ENCODE peak calls at places on chromosomes 6 and 20, in nine cellular contexts. H is ovary; S is right cardiac atrium; I is hepatocyte; D is CD8-positive, alpha-beta memory T cell; X is uterus; Z is CD8-positive, alpha-beta T cell; F is kidney; P is neuronal stem cell. M is an unnamed sample.

GRCh38 chr20:32635764-32636163 is 38.0 kb downstream of the C20orf203 start:
- DNase-seq in H (no peak), S (no peak), I (no peak), D (no peak), X (no peak), Z (no peak), F (no peak), P (no peak), M (no peak)

GRCh38 chr6:126361832-126362231 is 21.9 kb downstream of the CENPW start:
- DNase-seq in H (no peak), S (no peak), I (no peak), D (no peak), X (no peak), Z (no peak), F (no peak), P (no peak), M (no peak)

GRCh38 chr6:8446391-8446790 is 11.0 kb upstream of the SLC35B3 start:
- DNase-seq in H (no peak), S (no peak), I (no peak), D (no peak), X (no peak), Z (no peak), F (no peak), P (no peak), M (no peak)

GRCh38 chr6:33204415-33205171 is at the start of gene HSD17B8:
- DNase-seq in H (peak; percentile 91), S (peak; percentile 98), I (peak; percentile 97), D (peak; percentile 94), X (peak; percentile 89), Z (peak; percentile 82), F (peak; percentile 98), P (peak; percentile 89), M (peak; percentile 97)

GRCh38 chr6:73282876-73283275 is 19.9 kb upstream of the KHDC1 start:
- DNase-seq in H (no peak), S (no peak), I (no peak), D (no peak), X (no peak), Z (no peak), F (no peak), P (no peak), M (no peak)

GRCh38 chr6:15431762-15432495 is 186.1 kb downstream of the JARID2 start:
- DNase-seq in H (no peak), S (peak; percentile 55), I (peak; percentile 38), D (no peak), X (no peak), Z (no peak), F (no peak), P (no peak), M (peak; percentile 67)

GRCh38 chr6:107272246-107272645 is 156.9 kb upstream of the BEND3 start:
- DNase-seq in H (no peak), S (no peak), I (no peak), D (no peak), X (no peak), Z (no peak), F (no peak), P (no peak), M (no peak)

GRCh38 chr6:882084-882598 is 189.2 kb upstream of the EXOC2 start:
- DNase-seq in H (no peak), S (no peak), I (no peak), D (no peak), X (no peak), Z (no peak), F (no peak), P (no peak), M (no peak)

GRCh38 chr20:22506827-22507226 is 77.5 kb downstream of the FOXA2 start:
- DNase-seq in H (no peak), S (no peak), I (no peak), D (no peak), X (no peak), Z (no peak), F (no peak), P (no peak), M (no peak)

GRCh38 chr6:29414588-29414987 is at the start of gene OR12D1:
- DNase-seq in H (no peak), S (no peak), I (peak; percentile 6), D (no peak), X (no peak), Z (no peak), F (no peak), P (no peak), M (no peak)

GRCh38 chr20:29408034-29408695 is 1849.3 kb upstream of the DEFB115 start:
- DNase-seq in H (no peak), S (no peak), I (peak; percentile 11), D (no peak), X (no peak), Z (no peak), F (peak; percentile 58), P (no peak), M (no peak)
- H3K9me3 ChIP-seq in H (no peaks in the 10 kb centered on the region), S (no peaks in the 10 kb centered on the region), I (no peaks in the 10 kb centered on the region), D (no peaks in the 10 kb centered on the region), X (no peaks in the 10 kb centered on the region), Z (no peaks in the 10 kb centered on the region), F (no peaks in the 10 kb centered on the region), P (no peaks in the 10 kb centered on the region), M (no peaks in the 10 kb centered on the region)

GRCh38 chr6:136989591-136990578 is 54.9 kb downstream of the IL20RA start:
- DNase-seq in H (no peak), S (peak; percentile 69), I (peak; percentile 28), D (no peak), X (peak; percentile 46), Z (no peak), F (no peak), P (no peak), M (peak; percentile 75)
- H3K27ac ChIP-seq in H (no peak overlapping the region), S (no peak overlapping the region), I (no peak overlapping the region), D (no peak overlapping the region), X (peak overlapping the region; percentile 61), Z (no peak overlapping the region), F (no peak overlapping the region), P (no peak overlapping the region), M (peak overlapping the region; percentile 31)

GRCh38 chr20:62551408-62552323 is 75.9 kb upstream of the GATA5 start:
- DNase-seq in H (no peak), S (no peak), I (no peak), D (no peak), X (no peak), Z (no peak), F (no peak), P (no peak), M (peak; percentile 66)
- H3K4me3 ChIP-seq in H (peak overlapping the region; percentile 43), S (peak overlapping the region; percentile 64), I (no peak overlapping the region), D (no peak overlapping the region), X (peak overlapping the region; percentile 48), Z (peak overlapping the region; percentile 43), F (no peak overlapping the region), P (no peak overlapping the region), M (peak overlapping the region; percentile 96)

GRCh38 chr6:166344240-166344639 is 1.9 kb upstream of the SFT2D1 start:
- DNase-seq in H (no peak), S (no peak), I (no peak), D (no peak), X (no peak), Z (no peak), F (no peak), P (no peak), M (no peak)
- H3K9me3 ChIP-seq in H (no peaks in the 10 kb centered on the region), S (no peaks in the 10 kb centered on the region), I (no peaks in the 10 kb centered on the region), D (no peaks in the 10 kb centered on the region), X (no peaks in the 10 kb centered on the region), Z (no peaks in the 10 kb centered on the region), F (no peaks in the 10 kb centered on the region), P (no peaks in the 10 kb centered on the region), M (no peaks in the 10 kb centered on the region)

GRCh38 chr6:166656269-166657206 is 29.5 kb upstream of the RPS6KA2 start:
- DNase-seq in H (peak; percentile 86), S (no peak), I (peak; percentile 15), D (no peak), X (no peak), Z (no peak), F (no peak), P (no peak), M (peak; percentile 14)

GRCh38 chr6:166655713-166656265 is 28.7 kb upstream of the RPS6KA2 start:
- DNase-seq in H (no peak), S (no peak), I (no peak), D (no peak), X (no peak), Z (no peak), F (no peak), P (no peak), M (no peak)

GRCh38 chr6:166655251-166655650 is 28.2 kb upstream of the RPS6KA2 start:
- DNase-seq in H (no peak), S (no peak), I (no peak), D (no peak), X (no peak), Z (no peak), F (no peak), P (no peak), M (no peak)

GRCh38 chr6:166653639-166653941 is 26.5 kb upstream of the RPS6KA2 start:
- DNase-seq in H (no peak), S (no peak), I (no peak), D (no peak), X (no peak), Z (no peak), F (no peak), P (no peak), M (no peak)

GRCh38 chr6:166654573-166654972 is 27.5 kb upstream of the RPS6KA2 start:
- DNase-seq in H (no peak), S (no peak), I (no peak), D (no peak), X (no peak), Z (no peak), F (no peak), P (no peak), M (no peak)
- H3K27ac ChIP-seq in H (no peak overlapping the region), S (no peak overlapping the region), I (no peak overlapping the region), D (no peak overlapping the region), X (no peak overlapping the region), Z (no peak overlapping the region), F (no peak overlapping the region), P (no peak overlapping the region), M (no peak overlapping the region)

GRCh38 chr6:89409461-89410035 is 2.5 kb downstream of the RRAGD start:
- DNase-seq in H (no peak), S (no peak), I (no peak), D (no peak), X (no peak), Z (no peak), F (no peak), P (no peak), M (peak; percentile 51)
- H3K4me3 ChIP-seq in H (no peak overlapping the region), S (peak overlapping the region; percentile 11), I (no peak overlapping the region), D (no peak overlapping the region), X (no peak overlapping the region), Z (no peak overlapping the region), F (no peak overlapping the region), P (no peak overlapping the region), M (peak overlapping the region; percentile 72)

M was measured in cardiac muscle cell.